ENCODE peak calls at places on chromosomes 4 and X, in eight cellular contexts. Z is epithelial cell of esophagus; L is upper lobe of right lung; N is K562; J is CD8-positive, alpha-beta memory T cell; S is Peyer's patch; A is NCI-H774; Q is fibroblast of mammary gland. T is an unnamed sample.

GRCh38 chrX:105837227-105837626 is 14.9 kb downstream of the NRK start:
- DNase-seq in S (no peak), L (no peak), Q (peak), N (no peak), J (no peak), A (no peak), Z (peak), T (peak)

GRCh38 chr4:153748378-153748777 is 11.4 kb downstream of the RNF175 start:
- DNase-seq in J (no peak), Q (peak), L (no peak), S (no peak), Z (peak), A (no peak), N (no peak), T (peak)

GRCh38 chr4:65738134-65738533 is 67.8 kb upstream of the EPHA5 start:
- DNase-seq in A (no peak), J (no peak), L (no peak), N (no peak), Q (no peak), Z (no peak), S (no peak), T (no peak)

GRCh38 chr4:8508266-8508665 is 67.7 kb downstream of the TRMT44 start:
- DNase-seq in A (no peak), L (no peak), Z (no peak), N (no peak), S (no peak), J (no peak), Q (no peak), T (no peak)

GRCh38 chr4:174764105-174764729 is 64.8 kb downstream of the GLRA3 start:
- DNase-seq in Q (peak), N (peak), S (no peak), Z (peak), A (no peak), L (no peak), J (no peak), T (peak)

GRCh38 chr4:87720094-87720691 is 70.1 kb downstream of the DMP1 start:
- DNase-seq in J (no peak), Z (no peak), Q (no peak), S (no peak), N (no peak), L (no peak), A (no peak), T (no peak)

GRCh38 chrX:120474085-120474484 is 5.0 kb upstream of the LAMP2 start:
- DNase-seq in J (no peak), Q (no peak), S (no peak), A (no peak), Z (no peak), N (no peak), L (no peak), T (no peak)

GRCh38 chr4:21692211-21692610 is 256.4 kb downstream of the KCNIP4 start:
- DNase-seq in N (no peak), A (no peak), L (no peak), J (no peak), Q (no peak), S (no peak), Z (no peak), T (no peak)

GRCh38 chr4:83320548-83320947 is 14.1 kb downstream of the HPSE start:
- DNase-seq in J (no peak), Q (peak), A (no peak), L (peak), N (no peak), Z (peak), S (no peak), T (peak)

T was measured in renal cortical epithelial cell.